ENCODE peak calls at places on chromosome 4, in ten cellular contexts. C is choroid plexus epithelial cell; Y is fibroblast of lung; O is H9; H is lower lobe of right lung; W is esophagus squamous epithelium; M is epithelial cell of esophagus; D is body of pancreas; X is nephron progenitor cell; R is CD4-positive, alpha-beta T cell. Z is an unnamed sample.

GRCh38 chr4:74038161-74039064 is at the start of gene CXCL3:
- DNase-seq in C (peak), Y (peak), O (peak), H (peak), W (no peak), M (peak), D (peak), X (peak), R (no peak), Z (peak)

GRCh38 chr4:153115322-153116100 is 88.7 kb upstream of the TRIM2 start:
- DNase-seq in C (peak), Y (peak), O (no peak), H (no peak), W (no peak), M (peak), D (peak), X (no peak), R (peak), Z (peak)

GRCh38 chr4:148998719-148999118 is 556.5 kb upstream of the NR3C2 start:
- DNase-seq in C (peak), Y (peak), O (peak), H (no peak), W (no peak), M (peak), D (no peak), X (no peak), R (no peak), Z (no peak)

GRCh38 chr4:74632634-74633033 is 161.7 kb downstream of the BTC start:
- DNase-seq in C (peak), Y (peak), O (no peak), H (peak), W (no peak), M (peak), D (peak), X (no peak), R (peak), Z (peak)

GRCh38 chr4:159837071-159837470 is 734.2 kb downstream of the RAPGEF2 start:
- DNase-seq in C (no peak), Y (no peak), O (no peak), H (no peak), W (no peak), M (no peak), D (no peak), X (no peak), R (no peak), Z (no peak)

GRCh38 chr4:139658185-139658584 is 7.4 kb upstream of the MGST2 start:
- DNase-seq in C (no peak), Y (no peak), O (peak), H (no peak), W (no peak), M (peak), D (no peak), X (no peak), R (no peak), Z (no peak)

GRCh38 chr4:72631296-72631695 is 62.3 kb upstream of the ADAMTS3 start:
- DNase-seq in C (peak), Y (peak), O (no peak), H (no peak), W (no peak), M (peak), D (no peak), X (no peak), R (no peak), Z (peak)

GRCh38 chr4:24497221-24497620 is 87.1 kb downstream of the DHX15 start:
- DNase-seq in C (no peak), Y (no peak), O (no peak), H (no peak), W (no peak), M (no peak), D (no peak), X (no peak), R (no peak), Z (no peak)

GRCh38 chr4:169663402-169663801 is 43.0 kb downstream of the CLCN3 start:
- DNase-seq in C (no peak), Y (no peak), O (no peak), H (no peak), W (no peak), M (no peak), D (no peak), X (no peak), R (no peak), Z (no peak)

GRCh38 chr4:87974856-87975462 is 555 bp upstream of the SPP1 start:
- DNase-seq in C (no peak), Y (no peak), O (peak), H (no peak), W (no peak), M (peak), D (peak), X (no peak), R (no peak), Z (no peak)

GRCh38 chr4:184310171-184310567 is 92.5 kb upstream of the ENPP6 start:
- DNase-seq in C (no peak), Y (no peak), O (peak), H (peak), W (no peak), M (peak), D (peak), X (no peak), R (peak), Z (no peak)

GRCh38 chr4:18155062-18156041 is 133.8 kb upstream of the LCORL start:
- DNase-seq in C (no peak), Y (no peak), O (no peak), H (no peak), W (no peak), M (no peak), D (no peak), X (no peak), R (no peak), Z (no peak)

GRCh38 chr4:38223801-38224236 is 263.6 kb downstream of the PTTG2 start:
- DNase-seq in C (no peak), Y (no peak), O (no peak), H (no peak), W (no peak), M (no peak), D (peak), X (no peak), R (no peak), Z (no peak)

GRCh38 chr4:88017516-88018302 is 10.3 kb downstream of the PKD2 start:
- DNase-seq in C (peak), Y (peak), O (no peak), H (no peak), W (no peak), M (peak), D (peak), X (no peak), R (no peak), Z (peak)

GRCh38 chr4:80475781-80476180 is 140.3 kb downstream of the CFAP299 start:
- DNase-seq in C (no peak), Y (peak), O (no peak), H (no peak), W (no peak), M (no peak), D (no peak), X (no peak), R (no peak), Z (no peak)

GRCh38 chr4:80466618-80467017 is 131.1 kb downstream of the CFAP299 start:
- DNase-seq in C (no peak), Y (no peak), O (no peak), H (no peak), W (no peak), M (no peak), D (no peak), X (no peak), R (no peak), Z (no peak)

GRCh38 chr4:80475236-80475635 is 139.7 kb downstream of the CFAP299 start:
- DNase-seq in C (no peak), Y (no peak), O (no peak), H (no peak), W (no peak), M (no peak), D (no peak), X (no peak), R (no peak), Z (no peak)

GRCh38 chr4:80471701-80472100 is 136.2 kb downstream of the CFAP299 start:
- DNase-seq in C (peak), Y (peak), O (peak), H (peak), W (no peak), M (peak), D (peak), X (peak), R (no peak), Z (peak)
- TF ChIP-seq CTCF in C (no peak), Y (no peak), O (no peak), H (no peak), W (no peak), M (no peak), D (no peak), X (no peak), R (no peak), Z (no peak)

GRCh38 chr4:40840985-40841571 is 91.3 kb downstream of the NSUN7 start:
- DNase-seq in C (peak), Y (peak), O (peak), H (peak), W (no peak), M (peak), D (peak), X (peak), R (peak), Z (peak)
- TF ChIP-seq CTCF in C (peak), Y (peak), O (peak), H (peak), W (peak), M (peak), D (peak), X (peak), R (peak), Z (peak)

DNA sequence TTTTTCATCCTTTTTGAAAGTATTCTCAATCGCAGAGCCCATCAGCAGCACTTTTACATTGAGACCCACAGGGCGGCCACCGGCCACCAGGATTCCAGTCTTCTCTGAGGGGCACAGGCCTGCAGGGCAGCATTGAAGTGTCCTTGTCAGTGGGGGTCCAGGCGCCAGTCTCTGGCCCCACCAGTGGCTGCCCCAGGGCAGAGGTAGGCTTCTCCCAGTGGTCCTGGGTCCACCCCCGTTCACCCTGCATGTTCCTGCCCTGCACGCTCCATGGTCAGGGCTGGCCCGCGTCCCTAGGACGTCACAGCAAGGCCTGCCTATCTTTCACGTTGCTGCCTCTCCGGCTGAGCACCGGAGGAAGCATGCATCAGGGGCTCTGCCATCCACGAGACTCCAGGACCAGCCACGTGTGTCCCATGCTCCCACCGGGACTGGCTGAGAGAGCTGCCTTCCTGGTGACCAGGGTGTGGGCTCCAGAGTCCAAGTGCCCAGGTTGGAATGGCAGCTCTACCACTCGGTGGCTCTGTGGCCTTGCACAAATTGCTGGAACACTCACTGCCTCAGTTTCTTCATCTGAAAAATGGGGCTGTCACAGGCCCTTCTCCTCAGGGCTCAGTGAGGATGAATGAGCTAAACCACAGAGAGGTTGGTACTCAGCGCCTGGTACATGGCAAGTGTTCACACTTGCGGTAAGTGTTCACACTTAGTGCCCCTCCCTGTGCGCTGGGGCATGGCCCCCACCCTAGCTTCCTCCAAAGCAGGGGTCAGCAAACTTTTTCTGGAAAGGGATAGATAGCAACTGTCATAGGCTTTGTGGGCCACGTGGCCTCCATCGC is 30.7 kb upstream of the JAKMIP1 start:
- DNase-seq in C (no peak), Y (no peak), O (peak), H (no peak), W (no peak), M (no peak), D (no peak), X (no peak), R (no peak), Z (no peak)
- TF ChIP-seq CTCF in C (no peak), Y (no peak), O (no peak), H (no peak), W (no peak), M (no peak), D (no peak), X (no peak), R (no peak), Z (no peak)

GRCh38 chr4:118034061-118034785 is at the start of gene NDST3:
- DNase-seq in C (peak), Y (peak), O (peak), H (peak), W (no peak), M (peak), D (peak), X (peak), R (no peak), Z (peak)
- TF ChIP-seq CTCF in C (peak), Y (peak), O (peak), H (peak), W (no peak), M (peak), D (peak), X (peak), R (no peak), Z (peak)

GRCh38 chr4:57109847-57110634 is at the start of gene IGFBP7:
- DNase-seq in C (peak), Y (no peak), O (no peak), H (peak), W (no peak), M (peak), D (peak), X (peak), R (no peak), Z (peak)
- TF ChIP-seq CTCF in C (no peak), Y (no peak), O (no peak), H (no peak), W (peak), M (no peak), D (no peak), X (no peak), R (no peak), Z (no peak)

GRCh38 chr4:98193459-98194105 is 50.3 kb upstream of the STPG2 start:
- DNase-seq in C (no peak), Y (no peak), O (peak), H (no peak), W (no peak), M (peak), D (no peak), X (no peak), R (no peak), Z (no peak)

GRCh38 chr4:98203406-98204235 is 57.6 kb upstream of the RAP1GDS1 start:
- DNase-seq in C (no peak), Y (no peak), O (no peak), H (no peak), W (no peak), M (no peak), D (no peak), X (no peak), R (no peak), Z (no peak)

GRCh38 chr4:98204236-98204553 is 57.0 kb upstream of the RAP1GDS1 start:
- DNase-seq in C (no peak), Y (no peak), O (no peak), H (no peak), W (no peak), M (no peak), D (no peak), X (no peak), R (no peak), Z (no peak)

GRCh38 chr4:98199247-98199646 is 56.0 kb upstream of the STPG2 start:
- DNase-seq in C (peak), Y (no peak), O (no peak), H (no peak), W (no peak), M (no peak), D (peak), X (no peak), R (no peak), Z (no peak)
- TF ChIP-seq CTCF in C (peak), Y (no peak), O (no peak), H (no peak), W (no peak), M (no peak), D (peak), X (no peak), R (no peak), Z (no peak)

DNA sequence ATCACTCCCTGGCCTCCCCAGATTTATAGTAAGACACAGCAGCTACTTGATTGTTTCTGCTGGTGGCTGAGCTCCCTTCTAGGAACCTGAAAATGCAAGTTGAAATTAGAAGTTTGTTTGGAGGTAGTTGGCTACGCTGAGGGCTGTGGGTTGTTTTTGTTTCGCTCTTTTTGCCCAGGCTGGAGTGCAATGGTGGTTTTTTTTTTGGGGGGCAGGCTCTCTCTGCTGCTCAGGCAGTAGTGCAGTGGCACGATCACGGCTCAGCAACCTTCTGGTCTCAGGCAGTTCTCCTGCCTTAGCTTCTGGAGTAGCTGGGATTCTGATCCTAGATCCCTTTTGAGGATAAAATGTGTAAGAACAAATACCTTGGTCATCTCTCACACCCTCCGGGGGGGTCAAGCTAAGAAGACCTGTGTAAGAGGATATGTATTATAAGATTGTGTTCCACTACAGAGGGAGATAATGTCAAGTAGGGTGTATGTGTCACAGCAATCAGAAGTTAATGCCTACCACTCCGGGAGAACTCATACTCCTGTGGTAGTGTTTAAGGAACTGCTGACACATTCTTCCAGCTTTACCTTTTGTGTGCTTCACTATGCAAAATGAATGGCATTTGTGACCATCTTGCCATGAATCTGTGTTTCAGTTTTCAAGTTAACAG is 9.7 kb downstream of the JADE1 start:
- DNase-seq in C (no peak), Y (no peak), O (no peak), H (no peak), W (no peak), M (no peak), D (no peak), X (no peak), R (no peak), Z (no peak)
- TF ChIP-seq CTCF in C (no peak), Y (no peak), O (no peak), H (no peak), W (no peak), M (no peak), D (no peak), X (no peak), R (no peak), Z (no peak)